ENCODE peak calls at places on chromosomes 2 and 18, in five cellular contexts. One of them, this sample, is unnamed.

GRCh38 chr2:41935806-41936205 is 112.0 kb upstream of the PKDCC start:
- DNase-seq in prostate gland: no peak
- DNase-seq in IMR-90: no peak
- DNase-seq in iPS DF 6.9: no peak
- DNase-seq in right cardiac atrium: no peak
- DNase-seq in this sample: no peak

GRCh38 chr2:241607162-241607885 is 29.6 kb downstream of the THAP4 start:
- DNase-seq in iPS DF 6.9: no peak
- DNase-seq in IMR-90: no peak
- DNase-seq in prostate gland: no peak
- DNase-seq in right cardiac atrium: no peak
- DNase-seq in this sample: no peak

GRCh38 chr2:45339253-45339652 is 271.8 kb downstream of the SRBD1 start:
- DNase-seq in prostate gland: no peak
- DNase-seq in right cardiac atrium: no peak
- DNase-seq in IMR-90: no peak
- DNase-seq in iPS DF 6.9: no peak
- DNase-seq in this sample: no peak

GRCh38 chr18:63297678-63298392 is 21.7 kb downstream of the BCL2 start:
- DNase-seq in IMR-90: no peak
- DNase-seq in right cardiac atrium: peak
- DNase-seq in iPS DF 6.9: no peak
- DNase-seq in prostate gland: no peak
- DNase-seq in this sample: no peak

GRCh38 chr2:107383706-107384105 is 443.0 kb upstream of the RGPD4 start:
- DNase-seq in right cardiac atrium: no peak
- DNase-seq in IMR-90: no peak
- DNase-seq in iPS DF 6.9: no peak
- DNase-seq in prostate gland: no peak
- DNase-seq in this sample: no peak

GRCh38 chr2:59787095-59787494 is 766.4 kb downstream of the BCL11A start:
- DNase-seq in iPS DF 6.9: no peak
- DNase-seq in IMR-90: no peak
- DNase-seq in prostate gland: no peak
- DNase-seq in right cardiac atrium: no peak
- DNase-seq in this sample: no peak

GRCh38 chr18:49490246-49490762 is 3.3 kb upstream of the C18orf32 start:
- DNase-seq in IMR-90: no peak
- DNase-seq in prostate gland: no peak
- DNase-seq in right cardiac atrium: no peak
- DNase-seq in iPS DF 6.9: no peak
- DNase-seq in this sample: no peak

GRCh38 chr2:134912406-134912805 is 6.2 kb upstream of the CCNT2 start:
- DNase-seq in right cardiac atrium: no peak
- DNase-seq in iPS DF 6.9: no peak
- DNase-seq in prostate gland: no peak
- DNase-seq in IMR-90: peak
- DNase-seq in this sample: no peak

GRCh38 chr2:1990151-1990589 is 245.9 kb upstream of the PXDN start:
- DNase-seq in right cardiac atrium: peak
- DNase-seq in IMR-90: no peak
- DNase-seq in prostate gland: no peak
- DNase-seq in iPS DF 6.9: no peak
- DNase-seq in this sample: no peak

GRCh38 chr2:60472026-60472425 is 81.4 kb downstream of the BCL11A start:
- DNase-seq in IMR-90: no peak
- DNase-seq in prostate gland: no peak
- DNase-seq in right cardiac atrium: peak
- DNase-seq in iPS DF 6.9: no peak
- DNase-seq in this sample: peak

GRCh38 chr2:134020608-134021007 is 233.3 kb upstream of the MGAT5 start:
- DNase-seq in right cardiac atrium: no peak
- DNase-seq in iPS DF 6.9: no peak
- DNase-seq in IMR-90: no peak
- DNase-seq in prostate gland: no peak
- DNase-seq in this sample: no peak

GRCh38 chr18:24016643-24017042 is 2.1 kb downstream of the TTC39C start:
- DNase-seq in IMR-90: no peak
- DNase-seq in prostate gland: no peak
- DNase-seq in right cardiac atrium: no peak
- DNase-seq in iPS DF 6.9: no peak
- DNase-seq in this sample: no peak

GRCh38 chr2:197386242-197386641 is 48.6 kb downstream of the SF3B1 start:
- DNase-seq in prostate gland: no peak
- DNase-seq in IMR-90: no peak
- DNase-seq in right cardiac atrium: no peak
- DNase-seq in iPS DF 6.9: no peak
- DNase-seq in this sample: no peak

GRCh38 chr2:50575232-50575631 is 456.7 kb downstream of the NRXN1 start:
- DNase-seq in prostate gland: no peak
- DNase-seq in iPS DF 6.9: peak
- DNase-seq in right cardiac atrium: no peak
- DNase-seq in IMR-90: no peak
- DNase-seq in this sample: no peak

GRCh38 chr18:79366177-79367094 is 29.3 kb upstream of the NFATC1 start:
- DNase-seq in IMR-90: peak
- DNase-seq in right cardiac atrium: no peak
- DNase-seq in iPS DF 6.9: no peak
- DNase-seq in prostate gland: no peak
- DNase-seq in this sample: no peak

GRCh38 chr2:191857886-191858285 is 11.0 kb upstream of the CAVIN2 start:
- DNase-seq in IMR-90: no peak
- DNase-seq in prostate gland: no peak
- DNase-seq in iPS DF 6.9: no peak
- DNase-seq in right cardiac atrium: no peak
- DNase-seq in this sample: no peak

GRCh38 chr2:26300234-26300641 is 45.7 kb upstream of the SELENOI start:
- DNase-seq in right cardiac atrium: peak
- DNase-seq in IMR-90: peak
- DNase-seq in iPS DF 6.9: no peak
- DNase-seq in prostate gland: peak
- DNase-seq in this sample: no peak

GRCh38 chr2:649461-650342 is 27.5 kb downstream of the TMEM18 start:
- DNase-seq in iPS DF 6.9: no peak
- DNase-seq in right cardiac atrium: no peak
- DNase-seq in IMR-90: no peak
- DNase-seq in prostate gland: no peak
- DNase-seq in this sample: no peak

GRCh38 chr2:239370876-239371725 is 29.7 kb downstream of the HDAC4 start:
- DNase-seq in IMR-90: no peak
- DNase-seq in right cardiac atrium: no peak
- DNase-seq in prostate gland: no peak
- DNase-seq in iPS DF 6.9: no peak
- DNase-seq in this sample: peak

GRCh38 chr2:145765889-145766288 is 1246.0 kb upstream of the ZEB2 start:
- DNase-seq in IMR-90: no peak
- DNase-seq in prostate gland: no peak
- DNase-seq in right cardiac atrium: no peak
- DNase-seq in iPS DF 6.9: no peak
- DNase-seq in this sample: no peak

GRCh38 chr2:16184341-16184890 is 244.1 kb downstream of the MYCN start:
- DNase-seq in prostate gland: no peak
- DNase-seq in IMR-90: no peak
- DNase-seq in iPS DF 6.9: no peak
- DNase-seq in right cardiac atrium: no peak
- DNase-seq in this sample: no peak

GRCh38 chr2:453132-453531 is 165.2 kb upstream of the ALKAL2 start:
- DNase-seq in iPS DF 6.9: no peak
- DNase-seq in IMR-90: no peak
- DNase-seq in right cardiac atrium: no peak
- DNase-seq in prostate gland: no peak
- DNase-seq in this sample: no peak

GRCh38 chr2:240174496-240174895 is 34.0 kb upstream of the OTOS start:
- DNase-seq in iPS DF 6.9: no peak
- DNase-seq in IMR-90: no peak
- DNase-seq in prostate gland: no peak
- DNase-seq in right cardiac atrium: no peak
- DNase-seq in this sample: no peak

GRCh38 chr18:5546660-5547059 is 2.9 kb upstream of the EPB41L3 start:
- DNase-seq in iPS DF 6.9: no peak
- DNase-seq in IMR-90: peak
- DNase-seq in prostate gland: no peak
- DNase-seq in right cardiac atrium: no peak
- DNase-seq in this sample: no peak

GRCh38 chr2:134416018-134416417 is 162.1 kb downstream of the MGAT5 start:
- DNase-seq in iPS DF 6.9: no peak
- DNase-seq in right cardiac atrium: no peak
- DNase-seq in prostate gland: no peak
- DNase-seq in IMR-90: no peak
- DNase-seq in this sample: no peak

GRCh38 chr2:40957508-40957907 is 505.6 kb upstream of the SLC8A1 start:
- DNase-seq in iPS DF 6.9: no peak
- DNase-seq in prostate gland: no peak
- DNase-seq in IMR-90: peak
- DNase-seq in right cardiac atrium: no peak
- DNase-seq in this sample: peak

GRCh38 chr2:138615257-138615656 is 113.7 kb downstream of the SPOPL start:
- DNase-seq in iPS DF 6.9: no peak
- DNase-seq in IMR-90: peak
- DNase-seq in prostate gland: no peak
- DNase-seq in right cardiac atrium: no peak
- DNase-seq in this sample: no peak

GRCh38 chr2:39519886-39520285 is 82.8 kb upstream of the MAP4K3 start:
- DNase-seq in IMR-90: no peak
- DNase-seq in prostate gland: no peak
- DNase-seq in right cardiac atrium: no peak
- DNase-seq in iPS DF 6.9: no peak
- DNase-seq in this sample: no peak

GRCh38 chr18:53028565-53028964 is 688.6 kb downstream of the DCC start:
- DNase-seq in IMR-90: no peak
- DNase-seq in iPS DF 6.9: no peak
- DNase-seq in prostate gland: no peak
- DNase-seq in right cardiac atrium: no peak
- DNase-seq in this sample: no peak

GRCh38 chr2:240797500-240797895 is 22.5 kb downstream of the KIF1A start:
- DNase-seq in right cardiac atrium: no peak
- DNase-seq in iPS DF 6.9: no peak
- DNase-seq in IMR-90: no peak
- DNase-seq in prostate gland: no peak
- DNase-seq in this sample: peak

DNA sequence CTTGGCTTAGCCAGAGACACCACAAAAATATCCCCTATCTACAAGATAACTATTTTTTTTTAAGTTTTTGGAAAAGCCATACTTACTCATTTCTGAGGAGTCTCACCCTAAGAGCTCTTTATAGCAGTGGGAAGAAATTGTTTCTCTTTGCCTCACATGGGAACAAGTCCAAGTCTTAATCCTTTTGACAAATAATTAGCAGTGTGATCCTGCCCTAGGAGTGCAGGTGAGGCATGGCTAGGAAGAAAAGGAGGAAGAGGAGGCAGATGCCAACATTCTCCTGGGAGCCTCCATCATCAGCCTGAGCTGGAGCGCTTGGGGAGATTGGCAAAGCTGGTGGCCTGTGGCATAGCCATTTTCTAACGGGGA is 115.6 kb downstream of the STPG4 start:
- DNase-seq in iPS DF 6.9: no peak
- DNase-seq in IMR-90: no peak
- DNase-seq in prostate gland: no peak
- DNase-seq in right cardiac atrium: no peak
- DNase-seq in this sample: no peak
- H3K27ac ChIP-seq in iPS DF 6.9: no peak
- H3K27ac ChIP-seq in IMR-90: peak
- H3K27ac ChIP-seq in prostate gland: peak
- H3K27ac ChIP-seq in right cardiac atrium: no peak
- H3K27ac ChIP-seq in this sample: peak

GRCh38 chr2:105142239-105142638 is 99.3 kb upstream of the GPR45 start:
- DNase-seq in right cardiac atrium: no peak
- DNase-seq in iPS DF 6.9: no peak
- DNase-seq in prostate gland: no peak
- DNase-seq in IMR-90: no peak
- DNase-seq in this sample: no peak
- H3K4me3 ChIP-seq in right cardiac atrium: no peak
- H3K4me3 ChIP-seq in iPS DF 6.9: no peak
- H3K4me3 ChIP-seq in prostate gland: no peak
- H3K4me3 ChIP-seq in IMR-90: no peak
- H3K4me3 ChIP-seq in this sample: no peak

DNA sequence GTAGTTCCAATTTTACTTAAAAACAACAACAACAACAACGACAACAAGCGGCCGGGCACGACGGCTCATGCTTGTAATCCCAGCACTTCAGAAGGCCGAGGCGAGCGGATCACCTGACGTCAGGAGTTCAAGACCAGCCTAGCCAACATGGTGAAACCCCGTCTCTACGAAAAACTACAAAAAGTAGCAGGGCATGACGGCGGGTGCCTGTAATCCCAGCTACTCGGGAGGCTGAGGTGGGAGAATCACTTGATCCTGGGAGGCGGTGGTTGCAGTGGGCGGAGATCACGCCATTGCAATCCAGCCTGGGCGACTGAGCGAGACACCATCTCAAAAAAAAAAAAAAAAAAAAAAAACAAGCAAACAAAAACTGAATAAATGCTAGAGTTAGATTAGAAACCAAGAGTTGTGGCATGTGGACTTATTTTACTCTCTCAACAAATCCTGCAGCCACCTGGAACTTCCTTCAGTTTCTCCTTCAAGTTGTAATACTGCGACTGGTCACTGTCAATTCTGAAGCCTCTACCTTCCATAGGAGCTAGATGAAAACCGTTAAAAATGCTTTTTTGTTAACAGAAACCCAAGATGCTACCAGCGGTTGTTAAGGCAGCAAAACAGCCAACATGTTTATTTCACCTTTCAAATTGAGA is 1.3 kb downstream of the ATP5F1A start:
- DNase-seq in prostate gland: no peak
- DNase-seq in right cardiac atrium: no peak
- DNase-seq in iPS DF 6.9: no peak
- DNase-seq in IMR-90: no peak
- DNase-seq in this sample: no peak
- H3K27ac ChIP-seq in prostate gland: peak
- H3K27ac ChIP-seq in right cardiac atrium: peak
- H3K27ac ChIP-seq in iPS DF 6.9: no peak
- H3K27ac ChIP-seq in IMR-90: peak
- H3K27ac ChIP-seq in this sample: peak

GRCh38 chr18:76578571-76579300 is 83.7 kb upstream of the ZNF516 start:
- DNase-seq in right cardiac atrium: no peak
- DNase-seq in iPS DF 6.9: no peak
- DNase-seq in prostate gland: no peak
- DNase-seq in IMR-90: no peak
- DNase-seq in this sample: no peak
- H3K4me3 ChIP-seq in right cardiac atrium: no peak
- H3K4me3 ChIP-seq in iPS DF 6.9: no peak
- H3K4me3 ChIP-seq in prostate gland: no peak
- H3K4me3 ChIP-seq in IMR-90: no peak
- H3K4me3 ChIP-seq in this sample: no peak

GRCh38 chr2:231172020-231172419 is 26.4 kb upstream of the ARMC9 start:
- DNase-seq in right cardiac atrium: no peak
- DNase-seq in IMR-90: no peak
- DNase-seq in iPS DF 6.9: no peak
- DNase-seq in prostate gland: no peak
- DNase-seq in this sample: no peak

GRCh38 chr2:231169475-231169874 is 29.0 kb upstream of the ARMC9 start:
- DNase-seq in right cardiac atrium: no peak
- DNase-seq in prostate gland: no peak
- DNase-seq in iPS DF 6.9: no peak
- DNase-seq in IMR-90: no peak
- DNase-seq in this sample: no peak

GRCh38 chr2:231168460-231169139 is 29.8 kb upstream of the ARMC9 start:
- DNase-seq in IMR-90: no peak
- DNase-seq in right cardiac atrium: no peak
- DNase-seq in iPS DF 6.9: no peak
- DNase-seq in prostate gland: no peak
- DNase-seq in this sample: no peak

GRCh38 chr2:231167745-231168459 is 30.5 kb upstream of the ARMC9 start:
- DNase-seq in prostate gland: no peak
- DNase-seq in right cardiac atrium: no peak
- DNase-seq in iPS DF 6.9: no peak
- DNase-seq in IMR-90: peak
- DNase-seq in this sample: no peak

GRCh38 chr2:231170058-231170457 is 28.4 kb upstream of the ARMC9 start:
- DNase-seq in prostate gland: no peak
- DNase-seq in IMR-90: peak
- DNase-seq in iPS DF 6.9: no peak
- DNase-seq in right cardiac atrium: no peak
- DNase-seq in this sample: no peak
- H3K27ac ChIP-seq in prostate gland: no peak
- H3K27ac ChIP-seq in IMR-90: peak
- H3K27ac ChIP-seq in iPS DF 6.9: no peak
- H3K27ac ChIP-seq in right cardiac atrium: no peak
- H3K27ac ChIP-seq in this sample: no peak